ENCODE peak calls at places on chromosomes 16 and 17, in five cellular contexts. One of them, this sample, is unnamed.

GRCh38 chr17:59963738-59964454 is 644 bp downstream of the RNFT1 start:
- DNase-seq in SK-N-SH: peak
- DNase-seq in right atrium auricular region: peak
- DNase-seq in RWPE2: no peak
- DNase-seq in heart left ventricle: peak
- DNase-seq in this sample: peak

GRCh38 chr17:2871205-2871604 is 75.0 kb downstream of the RAP1GAP2 start:
- DNase-seq in right atrium auricular region: no peak
- DNase-seq in SK-N-SH: no peak
- DNase-seq in heart left ventricle: no peak
- DNase-seq in RWPE2: no peak
- DNase-seq in this sample: no peak

GRCh38 chr17:57986841-57987581 is 1.0 kb downstream of the VEZF1 start:
- DNase-seq in SK-N-SH: no peak
- DNase-seq in RWPE2: no peak
- DNase-seq in heart left ventricle: peak
- DNase-seq in right atrium auricular region: no peak
- DNase-seq in this sample: peak

GRCh38 chr17:29054835-29055234 is 11.9 kb downstream of the PIPOX start:
- DNase-seq in RWPE2: no peak
- DNase-seq in SK-N-SH: peak
- DNase-seq in right atrium auricular region: no peak
- DNase-seq in heart left ventricle: no peak
- DNase-seq in this sample: peak

GRCh38 chr17:65041518-65041917 is 15.0 kb downstream of the GNA13 start:
- DNase-seq in heart left ventricle: no peak
- DNase-seq in RWPE2: no peak
- DNase-seq in right atrium auricular region: no peak
- DNase-seq in SK-N-SH: no peak
- DNase-seq in this sample: no peak

GRCh38 chr17:40099627-40100418 is 566 bp downstream of the NR1D1 start:
- DNase-seq in RWPE2: no peak
- DNase-seq in SK-N-SH: no peak
- DNase-seq in right atrium auricular region: no peak
- DNase-seq in heart left ventricle: no peak
- DNase-seq in this sample: no peak

GRCh38 chr17:69246726-69247375 is 18.2 kb upstream of the ABCA10 start:
- DNase-seq in SK-N-SH: peak
- DNase-seq in right atrium auricular region: no peak
- DNase-seq in heart left ventricle: no peak
- DNase-seq in RWPE2: no peak
- DNase-seq in this sample: no peak

GRCh38 chr16:143047-143446 is 4.6 kb upstream of the NPRL3 start:
- DNase-seq in SK-N-SH: no peak
- DNase-seq in heart left ventricle: no peak
- DNase-seq in right atrium auricular region: no peak
- DNase-seq in RWPE2: no peak
- DNase-seq in this sample: no peak

GRCh38 chr17:77163001-77163400 is 22.2 kb downstream of the SEC14L1 start:
- DNase-seq in heart left ventricle: no peak
- DNase-seq in RWPE2: no peak
- DNase-seq in right atrium auricular region: no peak
- DNase-seq in SK-N-SH: no peak
- DNase-seq in this sample: peak

GRCh38 chr17:35715416-35715815 is 16.0 kb upstream of the RASL10B start:
- DNase-seq in heart left ventricle: no peak
- DNase-seq in RWPE2: no peak
- DNase-seq in right atrium auricular region: no peak
- DNase-seq in SK-N-SH: no peak
- DNase-seq in this sample: peak

GRCh38 chr17:51355314-51356083 is 95.2 kb downstream of the UTP18 start:
- DNase-seq in RWPE2: no peak
- DNase-seq in right atrium auricular region: no peak
- DNase-seq in SK-N-SH: peak
- DNase-seq in heart left ventricle: no peak
- DNase-seq in this sample: no peak

GRCh38 chr17:32664936-32665583 is 178.3 kb downstream of the CDK5R1 start:
- DNase-seq in RWPE2: no peak
- DNase-seq in SK-N-SH: no peak
- DNase-seq in right atrium auricular region: no peak
- DNase-seq in heart left ventricle: no peak
- DNase-seq in this sample: no peak

GRCh38 chr16:66923247-66923851 is 2.0 kb downstream of the RRAD start:
- DNase-seq in SK-N-SH: no peak
- DNase-seq in RWPE2: no peak
- DNase-seq in heart left ventricle: peak
- DNase-seq in right atrium auricular region: no peak
- DNase-seq in this sample: peak

GRCh38 chr16:81748476-81749198 is 30.5 kb upstream of the PLCG2 start:
- DNase-seq in right atrium auricular region: no peak
- DNase-seq in heart left ventricle: no peak
- DNase-seq in RWPE2: no peak
- DNase-seq in SK-N-SH: no peak
- DNase-seq in this sample: no peak

GRCh38 chr17:40351185-40352043 is 13.1 kb downstream of the GJD3 start:
- DNase-seq in heart left ventricle: no peak
- DNase-seq in RWPE2: no peak
- DNase-seq in right atrium auricular region: no peak
- DNase-seq in SK-N-SH: peak
- DNase-seq in this sample: peak

GRCh38 chr16:17029602-17030350 is 441.0 kb downstream of the XYLT1 start:
- DNase-seq in SK-N-SH: no peak
- DNase-seq in right atrium auricular region: no peak
- DNase-seq in RWPE2: no peak
- DNase-seq in heart left ventricle: no peak
- DNase-seq in this sample: no peak

GRCh38 chr16:69321080-69321479 is 9.3 kb downstream of the PDF start:
- DNase-seq in right atrium auricular region: no peak
- DNase-seq in RWPE2: no peak
- DNase-seq in SK-N-SH: no peak
- DNase-seq in heart left ventricle: peak
- DNase-seq in this sample: no peak

GRCh38 chr16:49987381-49987780 is 37.6 kb upstream of the CNEP1R1 start:
- DNase-seq in SK-N-SH: no peak
- DNase-seq in RWPE2: no peak
- DNase-seq in heart left ventricle: no peak
- DNase-seq in right atrium auricular region: no peak
- DNase-seq in this sample: no peak

GRCh38 chr16:66440271-66440802 is 13.2 kb downstream of the BEAN1 start:
- DNase-seq in RWPE2: no peak
- DNase-seq in right atrium auricular region: no peak
- DNase-seq in SK-N-SH: no peak
- DNase-seq in heart left ventricle: no peak
- DNase-seq in this sample: no peak

DNA sequence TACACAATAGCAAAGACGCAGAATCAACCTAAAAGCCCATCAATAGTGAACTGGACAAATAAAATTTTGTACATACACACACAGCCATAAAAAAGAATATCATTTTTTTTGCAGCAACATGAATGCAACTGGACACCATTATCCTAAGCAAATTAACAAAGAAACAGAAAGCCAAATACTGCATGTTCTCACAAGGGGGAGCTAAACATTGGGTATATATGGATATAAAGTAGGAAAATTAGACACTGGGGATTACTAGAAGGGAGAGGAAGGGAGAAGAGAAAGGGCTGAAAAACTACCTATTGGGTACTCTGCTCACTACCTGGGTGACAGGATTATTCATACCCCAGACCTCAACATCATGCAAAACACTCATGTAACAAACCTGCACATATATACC is 28.2 kb downstream of the ADAMTS18 start:
- DNase-seq in heart left ventricle: no peak
- DNase-seq in RWPE2: no peak
- DNase-seq in SK-N-SH: no peak
- DNase-seq in right atrium auricular region: no peak
- DNase-seq in this sample: no peak
- TF ChIP-seq CTCF in heart left ventricle: no peak
- TF ChIP-seq CTCF in RWPE2: peak
- TF ChIP-seq CTCF in SK-N-SH: peak
- TF ChIP-seq CTCF in right atrium auricular region: no peak
- TF ChIP-seq CTCF in this sample: peak

GRCh38 chr17:78735832-78736525 is 46.1 kb downstream of the CYTH1 start:
- DNase-seq in RWPE2: no peak
- DNase-seq in heart left ventricle: no peak
- DNase-seq in SK-N-SH: no peak
- DNase-seq in right atrium auricular region: no peak
- DNase-seq in this sample: no peak

GRCh38 chr17:78734841-78735641 is 47.0 kb downstream of the CYTH1 start:
- DNase-seq in RWPE2: no peak
- DNase-seq in SK-N-SH: no peak
- DNase-seq in right atrium auricular region: no peak
- DNase-seq in heart left ventricle: no peak
- DNase-seq in this sample: peak

GRCh38 chr17:78738245-78738644 is 43.8 kb downstream of the CYTH1 start:
- DNase-seq in heart left ventricle: no peak
- DNase-seq in SK-N-SH: no peak
- DNase-seq in right atrium auricular region: no peak
- DNase-seq in RWPE2: no peak
- DNase-seq in this sample: no peak

GRCh38 chr17:78737332-78737731 is 44.7 kb downstream of the CYTH1 start:
- DNase-seq in SK-N-SH: peak
- DNase-seq in RWPE2: no peak
- DNase-seq in right atrium auricular region: no peak
- DNase-seq in heart left ventricle: no peak
- DNase-seq in this sample: no peak

DNA sequence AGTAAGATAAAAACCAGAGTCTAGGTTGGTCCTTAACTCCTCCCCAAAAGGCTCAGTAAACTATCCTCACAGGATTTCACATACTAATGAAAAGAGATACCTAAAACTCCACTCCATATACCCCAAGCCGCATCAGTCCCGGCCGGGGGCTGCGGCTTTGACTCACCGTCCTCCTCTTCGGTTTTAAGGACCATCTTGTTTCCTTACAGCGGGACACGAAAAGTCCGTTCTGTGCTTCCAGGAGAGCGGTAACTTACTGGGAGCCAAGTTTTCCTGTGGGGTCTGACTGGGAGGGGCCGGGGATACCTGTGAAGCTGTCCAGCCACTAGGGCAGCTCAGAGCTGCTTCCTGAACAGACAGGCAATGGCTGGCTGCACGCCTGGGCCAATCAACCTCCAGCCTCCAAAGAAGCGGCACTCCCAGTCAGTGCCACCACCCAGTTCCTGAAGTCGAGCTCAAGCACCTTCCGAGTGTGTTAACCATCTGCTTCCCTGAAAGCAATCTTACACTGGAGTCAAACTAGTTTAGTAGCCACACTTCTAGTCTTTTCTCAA is 45.5 kb downstream of the CYTH1 start:
- DNase-seq in heart left ventricle: peak
- DNase-seq in right atrium auricular region: peak
- DNase-seq in RWPE2: peak
- DNase-seq in SK-N-SH: no peak
- DNase-seq in this sample: peak
- H3K4me3 ChIP-seq in heart left ventricle: peak
- H3K4me3 ChIP-seq in right atrium auricular region: peak
- H3K4me3 ChIP-seq in RWPE2: peak
- H3K4me3 ChIP-seq in SK-N-SH: no peak
- H3K4me3 ChIP-seq in this sample: no peak

GRCh38 chr16:3912373-3912772 is 31.9 kb upstream of the CREBBP start:
- DNase-seq in right atrium auricular region: no peak
- DNase-seq in heart left ventricle: no peak
- DNase-seq in RWPE2: peak
- DNase-seq in SK-N-SH: no peak
- DNase-seq in this sample: no peak

GRCh38 chr16:3907586-3907985 is 27.1 kb upstream of the CREBBP start:
- DNase-seq in SK-N-SH: no peak
- DNase-seq in right atrium auricular region: no peak
- DNase-seq in heart left ventricle: no peak
- DNase-seq in RWPE2: peak
- DNase-seq in this sample: no peak

GRCh38 chr16:3906363-3906762 is 25.9 kb upstream of the CREBBP start:
- DNase-seq in right atrium auricular region: no peak
- DNase-seq in SK-N-SH: no peak
- DNase-seq in heart left ventricle: no peak
- DNase-seq in RWPE2: peak
- DNase-seq in this sample: no peak

GRCh38 chr16:3909791-3910583 is 29.5 kb upstream of the CREBBP start:
- DNase-seq in RWPE2: peak
- DNase-seq in heart left ventricle: no peak
- DNase-seq in SK-N-SH: no peak
- DNase-seq in right atrium auricular region: no peak
- DNase-seq in this sample: peak

GRCh38 chr16:3908951-3909437 is 28.5 kb upstream of the CREBBP start:
- DNase-seq in right atrium auricular region: no peak
- DNase-seq in heart left ventricle: no peak
- DNase-seq in RWPE2: peak
- DNase-seq in SK-N-SH: no peak
- DNase-seq in this sample: no peak
- H3K27ac ChIP-seq in right atrium auricular region: no peak
- H3K27ac ChIP-seq in heart left ventricle: no peak
- H3K27ac ChIP-seq in RWPE2: no peak
- H3K27ac ChIP-seq in SK-N-SH: no peak
- H3K27ac ChIP-seq in this sample: no peak

GRCh38 chr17:78302478-78302877 is 57.4 kb downstream of the SOCS3 start:
- DNase-seq in heart left ventricle: no peak
- DNase-seq in SK-N-SH: no peak
- DNase-seq in right atrium auricular region: no peak
- DNase-seq in RWPE2: no peak
- DNase-seq in this sample: no peak

GRCh38 chr17:78306913-78307312 is 53.0 kb downstream of the SOCS3 start:
- DNase-seq in heart left ventricle: no peak
- DNase-seq in right atrium auricular region: no peak
- DNase-seq in SK-N-SH: no peak
- DNase-seq in RWPE2: no peak
- DNase-seq in this sample: no peak

GRCh38 chr17:78305801-78306200 is 54.1 kb downstream of the SOCS3 start:
- DNase-seq in RWPE2: no peak
- DNase-seq in SK-N-SH: no peak
- DNase-seq in right atrium auricular region: no peak
- DNase-seq in heart left ventricle: no peak
- DNase-seq in this sample: no peak

GRCh38 chr17:78304549-78305037 is 55.3 kb downstream of the SOCS3 start:
- DNase-seq in RWPE2: no peak
- DNase-seq in right atrium auricular region: no peak
- DNase-seq in SK-N-SH: no peak
- DNase-seq in heart left ventricle: peak
- DNase-seq in this sample: no peak

DNA sequence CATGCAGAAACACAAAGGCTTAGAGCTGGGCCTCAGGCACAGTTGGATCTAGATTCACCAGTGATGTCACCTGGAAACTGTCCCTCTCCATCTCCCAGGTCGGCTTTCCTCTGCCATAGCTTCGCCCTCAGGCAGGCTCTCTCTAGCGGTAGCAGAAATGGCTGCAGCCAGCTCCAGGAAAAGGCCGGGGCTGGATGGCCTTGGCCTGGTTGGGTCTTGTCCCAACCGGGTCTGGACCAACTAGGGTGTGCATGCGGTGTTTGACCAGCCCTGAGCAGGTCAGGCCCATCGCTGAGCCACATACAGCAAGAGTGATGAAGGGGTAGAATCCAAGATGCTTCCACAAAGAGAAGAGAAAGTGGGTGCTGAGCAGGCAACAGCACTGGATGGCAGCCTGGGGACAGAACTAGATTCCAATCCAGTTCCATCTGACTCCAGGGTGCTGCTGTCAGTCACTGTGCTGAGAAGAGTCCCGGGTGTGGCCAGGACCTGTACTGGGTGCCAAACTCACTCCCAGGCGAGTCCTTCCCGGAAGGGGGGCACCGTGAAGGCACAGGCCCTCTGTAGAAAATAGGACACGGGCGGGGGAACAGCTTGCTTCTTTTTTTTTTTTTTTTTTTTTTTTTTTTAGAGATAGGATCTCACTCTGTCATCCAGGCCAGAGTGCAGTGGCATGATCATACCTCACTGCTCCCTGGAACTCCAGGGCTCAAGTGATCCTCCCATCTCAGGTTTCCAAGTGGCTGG is 51.8 kb downstream of the SOCS3 start:
- DNase-seq in right atrium auricular region: no peak
- DNase-seq in SK-N-SH: peak
- DNase-seq in heart left ventricle: no peak
- DNase-seq in RWPE2: no peak
- DNase-seq in this sample: no peak
- TF ChIP-seq CTCF in right atrium auricular region: no peak
- TF ChIP-seq CTCF in SK-N-SH: no peak
- TF ChIP-seq CTCF in heart left ventricle: no peak
- TF ChIP-seq CTCF in RWPE2: no peak
- TF ChIP-seq CTCF in this sample: no peak

This sample was measured in WERI-Rb-1.